ENCODE peak calls at places on chromosomes 3 and 15, in nine cellular contexts. One of them, this sample, is unnamed.
A peak's percentile ranks its signal among the peaks of the same experiment; 100 is the strongest.

GRCh38 chr15:46855388-46855787 is 861.9 kb upstream of the SEMA6D start:
- DNase-seq in NCI-H774: no peak
- DNase-seq in NAMALWA: no peak
- DNase-seq in activated CD8-positive, alpha-beta T cell treated with anti-CD3 and anti-CD28 coated beads for 36 hours: no peak
- DNase-seq in AG09319: no peak
- DNase-seq in heart left ventricle: no peak
- DNase-seq in fibroblast of the aortic adventitia: no peak
- DNase-seq in GM12865: no peak
- DNase-seq in amniotic epithelial cell: no peak
- DNase-seq in this sample: peak; percentile 5

GRCh38 chr3:69791111-69791510 is 51.8 kb downstream of the MITF start:
- DNase-seq in activated CD8-positive, alpha-beta T cell treated with anti-CD3 and anti-CD28 coated beads for 36 hours: no peak
- DNase-seq in amniotic epithelial cell: peak; percentile 99
- DNase-seq in NAMALWA: no peak
- DNase-seq in AG09319: peak; percentile 57
- DNase-seq in GM12865: no peak
- DNase-seq in NCI-H774: no peak
- DNase-seq in heart left ventricle: peak; percentile 84
- DNase-seq in fibroblast of the aortic adventitia: peak; percentile 90
- DNase-seq in this sample: peak; percentile 25

GRCh38 chr3:13580256-13581023 is 31.5 kb downstream of the FBLN2 start:
- DNase-seq in GM12865: no peak
- DNase-seq in fibroblast of the aortic adventitia: no peak
- DNase-seq in AG09319: no peak
- DNase-seq in amniotic epithelial cell: no peak
- DNase-seq in activated CD8-positive, alpha-beta T cell treated with anti-CD3 and anti-CD28 coated beads for 36 hours: no peak
- DNase-seq in heart left ventricle: no peak
- DNase-seq in NCI-H774: no peak
- DNase-seq in NAMALWA: no peak
- DNase-seq in this sample: no peak

GRCh38 chr3:62378329-62378789 is 5.0 kb upstream of the FEZF2 start:
- DNase-seq in activated CD8-positive, alpha-beta T cell treated with anti-CD3 and anti-CD28 coated beads for 36 hours: no peak
- DNase-seq in NCI-H774: no peak
- DNase-seq in heart left ventricle: no peak
- DNase-seq in AG09319: no peak
- DNase-seq in NAMALWA: no peak
- DNase-seq in amniotic epithelial cell: no peak
- DNase-seq in fibroblast of the aortic adventitia: no peak
- DNase-seq in GM12865: no peak
- DNase-seq in this sample: no peak

GRCh38 chr15:60835974-60836373 is 357.0 kb upstream of the ICE2 start:
- DNase-seq in fibroblast of the aortic adventitia: peak; percentile 10
- DNase-seq in heart left ventricle: no peak
- DNase-seq in NAMALWA: no peak
- DNase-seq in amniotic epithelial cell: peak; percentile 50
- DNase-seq in AG09319: peak; percentile 31
- DNase-seq in activated CD8-positive, alpha-beta T cell treated with anti-CD3 and anti-CD28 coated beads for 36 hours: no peak
- DNase-seq in GM12865: no peak
- DNase-seq in NCI-H774: no peak
- DNase-seq in this sample: no peak

GRCh38 chr3:113039546-113039945 is 48.8 kb downstream of the GTPBP8 start:
- DNase-seq in NAMALWA: no peak
- DNase-seq in activated CD8-positive, alpha-beta T cell treated with anti-CD3 and anti-CD28 coated beads for 36 hours: no peak
- DNase-seq in amniotic epithelial cell: no peak
- DNase-seq in fibroblast of the aortic adventitia: no peak
- DNase-seq in GM12865: no peak
- DNase-seq in NCI-H774: no peak
- DNase-seq in AG09319: no peak
- DNase-seq in heart left ventricle: no peak
- DNase-seq in this sample: no peak

GRCh38 chr3:189372205-189372764 is 200.5 kb downstream of the TPRG1 start:
- DNase-seq in amniotic epithelial cell: no peak
- DNase-seq in activated CD8-positive, alpha-beta T cell treated with anti-CD3 and anti-CD28 coated beads for 36 hours: no peak
- DNase-seq in heart left ventricle: no peak
- DNase-seq in NAMALWA: no peak
- DNase-seq in GM12865: no peak
- DNase-seq in fibroblast of the aortic adventitia: peak; percentile 23
- DNase-seq in NCI-H774: peak; percentile 85
- DNase-seq in AG09319: no peak
- DNase-seq in this sample: no peak

GRCh38 chr3:115517457-115518050 is 105.8 kb upstream of the GAP43 start:
- DNase-seq in AG09319: no peak
- DNase-seq in heart left ventricle: no peak
- DNase-seq in amniotic epithelial cell: no peak
- DNase-seq in NCI-H774: no peak
- DNase-seq in NAMALWA: peak; percentile 2
- DNase-seq in activated CD8-positive, alpha-beta T cell treated with anti-CD3 and anti-CD28 coated beads for 36 hours: peak; percentile 11
- DNase-seq in GM12865: peak; percentile 17
- DNase-seq in fibroblast of the aortic adventitia: no peak
- DNase-seq in this sample: no peak

This sample was measured in MV-4-11.